ENCODE peak calls at places on chromosomes 6 and 20, in four cellular contexts. One of them, this sample, is unnamed. For H3K4me1 and H3K27me3, the result is how much of the 10 kb centered on the place peaks cover.

GRCh38 chr6:10429638-10430427 is 15.0 kb upstream of the TFAP2A start:
- DNase-seq in neural progenitor cell: peak
- DNase-seq in IMR-90: peak
- DNase-seq in CD4-positive, CD25-positive, alpha-beta regulatory T cell: no peak
- DNase-seq in this sample: no peak

GRCh38 chr6:160461641-160462040 is 113.5 kb downstream of the SLC22A3 start:
- DNase-seq in neural progenitor cell: no peak
- DNase-seq in IMR-90: peak
- DNase-seq in CD4-positive, CD25-positive, alpha-beta regulatory T cell: no peak
- DNase-seq in this sample: no peak

GRCh38 chr20:30168025-30168799 is 1089.3 kb upstream of the DEFB115 start:
- DNase-seq in neural progenitor cell: no peak
- DNase-seq in IMR-90: no peak
- DNase-seq in CD4-positive, CD25-positive, alpha-beta regulatory T cell: peak
- DNase-seq in this sample: peak

GRCh38 chr6:29502181-29502580 is 14.4 kb upstream of the MAS1L start:
- DNase-seq in neural progenitor cell: no peak
- DNase-seq in IMR-90: no peak
- DNase-seq in CD4-positive, CD25-positive, alpha-beta regulatory T cell: no peak
- DNase-seq in this sample: no peak

GRCh38 chr20:21513181-21513663 is 642 bp downstream of the NKX2-2 start:
- DNase-seq in neural progenitor cell: peak
- DNase-seq in IMR-90: no peak
- DNase-seq in CD4-positive, CD25-positive, alpha-beta regulatory T cell: no peak
- DNase-seq in this sample: no peak

GRCh38 chr20:36606171-36607116 is 865 bp downstream of the RAB5IF start:
- DNase-seq in neural progenitor cell: peak
- DNase-seq in IMR-90: peak
- DNase-seq in CD4-positive, CD25-positive, alpha-beta regulatory T cell: no peak
- DNase-seq in this sample: no peak

GRCh38 chr20:62799873-62800272 is 3.6 kb downstream of the MRGBP start:
- DNase-seq in neural progenitor cell: no peak
- DNase-seq in IMR-90: no peak
- DNase-seq in CD4-positive, CD25-positive, alpha-beta regulatory T cell: no peak
- DNase-seq in this sample: no peak

GRCh38 chr6:41049955-41050354 is 3.0 kb upstream of the APOBEC2 start:
- DNase-seq in neural progenitor cell: no peak
- DNase-seq in IMR-90: no peak
- DNase-seq in CD4-positive, CD25-positive, alpha-beta regulatory T cell: no peak
- DNase-seq in this sample: no peak

GRCh38 chr20:51678041-51678697 is 90.0 kb downstream of the ATP9A start:
- DNase-seq in neural progenitor cell: peak
- DNase-seq in IMR-90: no peak
- DNase-seq in CD4-positive, CD25-positive, alpha-beta regulatory T cell: no peak
- DNase-seq in this sample: no peak

GRCh38 chr20:43721429-43722152 is 5.2 kb downstream of the GTSF1L start:
- DNase-seq in neural progenitor cell: peak
- DNase-seq in IMR-90: no peak
- DNase-seq in CD4-positive, CD25-positive, alpha-beta regulatory T cell: no peak
- DNase-seq in this sample: no peak

DNA sequence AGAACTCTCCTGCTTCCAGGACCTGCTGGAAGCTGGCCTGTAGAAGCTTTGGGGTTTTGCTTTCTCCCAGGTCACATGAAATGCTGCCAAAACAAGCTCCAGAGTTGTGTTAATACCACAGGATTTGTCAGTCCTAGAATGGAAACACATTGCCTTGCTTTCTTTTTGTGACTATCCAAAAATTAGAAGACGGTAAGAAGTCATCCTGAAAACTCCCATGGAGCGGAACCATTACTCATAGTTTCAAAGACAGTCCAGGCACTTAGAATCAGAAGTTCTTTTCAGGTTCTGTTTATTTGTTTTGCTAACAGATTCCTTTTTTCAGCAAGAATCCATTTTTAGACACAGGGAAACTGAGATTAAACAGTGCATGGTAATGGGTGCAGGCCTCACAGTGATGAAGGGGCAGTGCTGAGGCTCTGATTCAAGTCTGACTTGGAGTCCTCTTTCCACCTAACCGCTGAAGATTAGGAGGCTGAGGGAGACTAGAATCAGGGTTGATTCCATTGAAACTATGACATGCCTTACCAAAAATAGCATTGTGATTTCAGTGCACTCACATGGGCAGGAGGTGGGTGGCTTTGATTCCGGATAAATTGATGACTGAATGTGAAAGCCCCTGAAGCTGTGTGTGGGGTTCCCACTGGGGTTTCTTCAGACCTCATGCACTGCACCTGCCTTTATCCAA is 72.2 kb upstream of the NAA20 start:
- DNase-seq in neural progenitor cell: no peak
- DNase-seq in IMR-90: peak
- DNase-seq in CD4-positive, CD25-positive, alpha-beta regulatory T cell: no peak
- DNase-seq in this sample: no peak
- H3K4me1 ChIP-seq in neural progenitor cell: under half
- H3K4me1 ChIP-seq in IMR-90: under half
- H3K4me1 ChIP-seq in CD4-positive, CD25-positive, alpha-beta regulatory T cell: under half
- H3K4me1 ChIP-seq in this sample: under half

GRCh38 chr20:46712056-46712636 is 2.7 kb downstream of the SLC2A10 start:
- DNase-seq in neural progenitor cell: peak
- DNase-seq in IMR-90: no peak
- DNase-seq in CD4-positive, CD25-positive, alpha-beta regulatory T cell: no peak
- DNase-seq in this sample: no peak

GRCh38 chr20:46710149-46710913 is 882 bp downstream of the SLC2A10 start:
- DNase-seq in neural progenitor cell: no peak
- DNase-seq in IMR-90: no peak
- DNase-seq in CD4-positive, CD25-positive, alpha-beta regulatory T cell: no peak
- DNase-seq in this sample: no peak

GRCh38 chr20:46715292-46715756 is 5.9 kb downstream of the SLC2A10 start:
- DNase-seq in neural progenitor cell: peak
- DNase-seq in IMR-90: peak
- DNase-seq in CD4-positive, CD25-positive, alpha-beta regulatory T cell: no peak
- DNase-seq in this sample: no peak

GRCh38 chr20:46717818-46718541 is 8.5 kb downstream of the SLC2A10 start:
- DNase-seq in neural progenitor cell: no peak
- DNase-seq in IMR-90: no peak
- DNase-seq in CD4-positive, CD25-positive, alpha-beta regulatory T cell: no peak
- DNase-seq in this sample: no peak

GRCh38 chr20:46713957-46714834 is 4.7 kb downstream of the SLC2A10 start:
- DNase-seq in neural progenitor cell: no peak
- DNase-seq in IMR-90: no peak
- DNase-seq in CD4-positive, CD25-positive, alpha-beta regulatory T cell: no peak
- DNase-seq in this sample: no peak
- H3K4me3 ChIP-seq in neural progenitor cell: no peak
- H3K4me3 ChIP-seq in IMR-90: no peak
- H3K4me3 ChIP-seq in CD4-positive, CD25-positive, alpha-beta regulatory T cell: no peak
- H3K4me3 ChIP-seq in this sample: no peak

GRCh38 chr6:66289889-66290288 is 582.9 kb upstream of the EYS start:
- DNase-seq in neural progenitor cell: peak
- DNase-seq in IMR-90: no peak
- DNase-seq in CD4-positive, CD25-positive, alpha-beta regulatory T cell: no peak
- DNase-seq in this sample: no peak

DNA sequence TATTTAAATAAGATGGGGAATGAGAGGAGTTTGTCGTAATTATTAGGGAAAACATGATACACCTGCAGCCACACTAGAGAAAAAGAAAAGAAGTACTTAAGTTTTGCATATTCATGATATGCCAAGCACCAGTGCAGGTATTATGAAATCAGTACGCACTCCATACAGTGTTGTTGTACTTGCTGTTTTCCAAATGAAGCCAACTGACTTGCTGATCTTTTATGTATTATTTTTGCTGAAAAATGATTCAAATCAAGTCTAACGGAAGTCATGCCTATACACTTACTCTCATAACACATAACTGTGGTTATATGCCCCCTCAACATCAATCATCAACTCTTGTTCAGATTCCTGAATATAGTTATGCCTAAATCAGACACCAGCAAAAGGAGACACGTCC is 584.9 kb upstream of the EYS start:
- DNase-seq in neural progenitor cell: no peak
- DNase-seq in IMR-90: no peak
- DNase-seq in CD4-positive, CD25-positive, alpha-beta regulatory T cell: no peak
- DNase-seq in this sample: no peak
- H3K27me3 ChIP-seq in neural progenitor cell: under half
- H3K27me3 ChIP-seq in IMR-90: under half
- H3K27me3 ChIP-seq in CD4-positive, CD25-positive, alpha-beta regulatory T cell: under half
- H3K27me3 ChIP-seq in this sample: under half

GRCh38 chr6:31586013-31586412 is at the start of gene LST1:
- DNase-seq in neural progenitor cell: no peak
- DNase-seq in IMR-90: no peak
- DNase-seq in CD4-positive, CD25-positive, alpha-beta regulatory T cell: no peak
- DNase-seq in this sample: no peak

GRCh38 chr6:31586596-31586995 is 519 bp downstream of the LST1 start:
- DNase-seq in neural progenitor cell: no peak
- DNase-seq in IMR-90: no peak
- DNase-seq in CD4-positive, CD25-positive, alpha-beta regulatory T cell: no peak
- DNase-seq in this sample: peak

GRCh38 chr6:31587791-31588777 is 2.0 kb downstream of the LST1 start:
- DNase-seq in neural progenitor cell: no peak
- DNase-seq in IMR-90: no peak
- DNase-seq in CD4-positive, CD25-positive, alpha-beta regulatory T cell: no peak
- DNase-seq in this sample: no peak

GRCh38 chr6:31592396-31592771 is 422 bp downstream of the NCR3 start:
- DNase-seq in neural progenitor cell: no peak
- DNase-seq in IMR-90: no peak
- DNase-seq in CD4-positive, CD25-positive, alpha-beta regulatory T cell: no peak
- DNase-seq in this sample: no peak

GRCh38 chr6:31588871-31589650 is 3.0 kb downstream of the LST1 start:
- DNase-seq in neural progenitor cell: no peak
- DNase-seq in IMR-90: no peak
- DNase-seq in CD4-positive, CD25-positive, alpha-beta regulatory T cell: no peak
- DNase-seq in this sample: no peak
- H3K4me1 ChIP-seq in neural progenitor cell: under half
- H3K4me1 ChIP-seq in IMR-90: under half
- H3K4me1 ChIP-seq in CD4-positive, CD25-positive, alpha-beta regulatory T cell: half or more
- H3K4me1 ChIP-seq in this sample: half or more